ENCODE peak calls at places on chromosomes 16 and 17, in eight cellular contexts. R is activated CD8-positive, alpha-beta memory T cell treated with anti-CD3 and anti-CD28 coated beads for 4 hours; U is RWPE1; N is ACHN; L is NCI-H2081; Q is HTR-8/SVneo; D is activated CD8-positive, alpha-beta T cell treated with anti-CD3 and anti-CD28 coated beads, Interleukin-2, amount 10 ng/mL, durations not matched to agents 7 days and 5 days; P is posterior cingulate gyrus. M is an unnamed sample.
A peak's percentile ranks its signal among the peaks of the same experiment; 100 is the strongest.

GRCh38 chr16:86772671-86773338 is 194.5 kb downstream of the FOXL1 start:
- DNase-seq in N (no peak), P (no peak), D (no peak), U (no peak), L (no peak), Q (peak; percentile 87), R (no peak), M (no peak)

GRCh38 chr16:56874800-56875199 is 9.8 kb downstream of the SLC12A3 start:
- DNase-seq in N (no peak), U (no peak), R (no peak), Q (no peak), P (no peak), D (no peak), L (no peak), M (no peak)

GRCh38 chr17:835263-835662 is 53.1 kb downstream of the MRM3 start:
- DNase-seq in N (peak; percentile 98), R (no peak), U (no peak), Q (peak; percentile 91), P (no peak), L (no peak), D (no peak), M (no peak)

GRCh38 chr16:80512460-80512859 is 28.3 kb upstream of the DYNLRB2 start:
- DNase-seq in Q (no peak), N (no peak), U (no peak), D (no peak), R (no peak), L (no peak), P (no peak), M (no peak)

GRCh38 chr17:48541574-48542113 is 3.3 kb downstream of the HOXB2 start:
- DNase-seq in P (no peak), D (peak; percentile 42), Q (peak; percentile 69), N (peak; percentile 69), R (no peak), L (peak; percentile 77), U (no peak), M (peak; percentile 76)

GRCh38 chr17:8532021-8532420 is 96.3 kb downstream of the NDEL1 start:
- DNase-seq in D (no peak), U (no peak), L (no peak), Q (no peak), R (no peak), N (no peak), P (no peak), M (no peak)

GRCh38 chr17:21125862-21126261 is 902 bp upstream of the DHRS7B start:
- DNase-seq in Q (no peak), U (no peak), D (peak; percentile 76), P (no peak), R (peak; percentile 23), N (no peak), L (no peak), M (no peak)

GRCh38 chr17:81391268-81391963 is 3.8 kb upstream of the BAHCC1 start:
- DNase-seq in R (no peak), N (no peak), U (no peak), P (peak; percentile 33), D (no peak), L (no peak), Q (no peak), M (no peak)

GRCh38 chr16:86229866-86230656 is 280.3 kb upstream of the FOXF1 start:
- DNase-seq in L (no peak), N (no peak), D (no peak), P (no peak), U (no peak), Q (no peak), R (no peak), M (no peak)

GRCh38 chr17:70173646-70174045 is 4.3 kb downstream of the KCNJ2 start:
- DNase-seq in D (no peak), R (no peak), L (no peak), U (no peak), N (no peak), Q (no peak), P (no peak), M (no peak)

GRCh38 chr17:4143563-4144410 is 790 bp downstream of the CYB5D2 start:
- DNase-seq in U (peak; percentile 87), Q (peak; percentile 93), D (peak; percentile 93), R (peak; percentile 80), N (peak; percentile 94), L (peak; percentile 82), P (peak; percentile 83), M (peak; percentile 37)

GRCh38 chr16:63612462-63613227 is 1509.2 kb downstream of the CDH11 start:
- DNase-seq in R (no peak), Q (no peak), U (no peak), N (no peak), L (no peak), D (no peak), P (no peak), M (no peak)

GRCh38 chr17:80499961-80500665 is 23.7 kb upstream of the NPTX1 start:
- DNase-seq in N (no peak), P (no peak), Q (no peak), U (no peak), L (no peak), D (no peak), R (no peak), M (no peak)

GRCh38 chr17:4072487-4073157 is 70.2 kb downstream of the ZZEF1 start:
- DNase-seq in N (no peak), P (no peak), U (no peak), L (no peak), R (no peak), D (no peak), Q (no peak), M (no peak)

GRCh38 chr17:35981908-35982330 is 622 bp upstream of the CCL16 start:
- DNase-seq in P (no peak), R (no peak), U (no peak), D (no peak), L (no peak), N (no peak), Q (no peak), M (no peak)